ENCODE peak calls at places on chromosomes 16 and 17, in six cellular contexts. One of them, this sample, is unnamed.

GRCh38 chr17:46818929-46819859 is 702 bp upstream of the WNT3 start:
- DNase-seq in CD8-positive, alpha-beta T cell: no peak
- DNase-seq in adrenal gland: no peak
- DNase-seq in astrocyte: no peak
- DNase-seq in tibial artery: no peak
- DNase-seq in cardiac muscle cell: no peak
- DNase-seq in this sample: no peak

GRCh38 chr17:50056217-50056960 is 479 bp downstream of the ITGA3 start:
- DNase-seq in CD8-positive, alpha-beta T cell: peak; percentile 61
- DNase-seq in adrenal gland: peak; percentile 72
- DNase-seq in astrocyte: peak; percentile 60
- DNase-seq in tibial artery: peak; percentile 46
- DNase-seq in cardiac muscle cell: peak; percentile 86
- DNase-seq in this sample: peak; percentile 59

GRCh38 chr16:13414154-13414553 is 505.8 kb upstream of the ERCC4 start:
- DNase-seq in CD8-positive, alpha-beta T cell: no peak
- DNase-seq in adrenal gland: no peak
- DNase-seq in astrocyte: no peak
- DNase-seq in tibial artery: no peak
- DNase-seq in cardiac muscle cell: no peak
- DNase-seq in this sample: no peak

GRCh38 chr17:40901981-40902862 is 17.2 kb upstream of the KRT20 start:
- DNase-seq in CD8-positive, alpha-beta T cell: no peak
- DNase-seq in adrenal gland: no peak
- DNase-seq in astrocyte: no peak
- DNase-seq in tibial artery: no peak
- DNase-seq in cardiac muscle cell: no peak
- DNase-seq in this sample: no peak

GRCh38 chr17:49021768-49022103 is 24.6 kb downstream of the IGF2BP1 start:
- DNase-seq in CD8-positive, alpha-beta T cell: no peak
- DNase-seq in adrenal gland: no peak
- DNase-seq in astrocyte: no peak
- DNase-seq in tibial artery: no peak
- DNase-seq in cardiac muscle cell: no peak
- DNase-seq in this sample: no peak

GRCh38 chr16:68146583-68146982 is 61.4 kb downstream of the NFATC3 start:
- DNase-seq in CD8-positive, alpha-beta T cell: no peak
- DNase-seq in adrenal gland: no peak
- DNase-seq in astrocyte: peak; percentile 5
- DNase-seq in tibial artery: no peak
- DNase-seq in cardiac muscle cell: peak; percentile 59
- DNase-seq in this sample: no peak

GRCh38 chr16:3774156-3774767 is 56.9 kb upstream of the TRAP1 start:
- DNase-seq in CD8-positive, alpha-beta T cell: no peak
- DNase-seq in adrenal gland: no peak
- DNase-seq in astrocyte: peak; percentile 38
- DNase-seq in tibial artery: no peak
- DNase-seq in cardiac muscle cell: no peak
- DNase-seq in this sample: peak; percentile 52

GRCh38 chr16:4763791-4764190 is 3.2 kb downstream of the ZNF500 start:
- DNase-seq in CD8-positive, alpha-beta T cell: no peak
- DNase-seq in adrenal gland: no peak
- DNase-seq in astrocyte: no peak
- DNase-seq in tibial artery: no peak
- DNase-seq in cardiac muscle cell: no peak
- DNase-seq in this sample: no peak

GRCh38 chr16:51129105-51129504 is 22.0 kb downstream of the SALL1 start:
- DNase-seq in CD8-positive, alpha-beta T cell: no peak
- DNase-seq in adrenal gland: no peak
- DNase-seq in astrocyte: no peak
- DNase-seq in tibial artery: no peak
- DNase-seq in cardiac muscle cell: peak; percentile 31
- DNase-seq in this sample: no peak

GRCh38 chr16:53041196-53041977 is 11.3 kb downstream of the CHD9NB start:
- DNase-seq in CD8-positive, alpha-beta T cell: no peak
- DNase-seq in adrenal gland: no peak
- DNase-seq in astrocyte: no peak
- DNase-seq in tibial artery: peak; percentile 47
- DNase-seq in cardiac muscle cell: no peak
- DNase-seq in this sample: peak; percentile 86

GRCh38 chr16:73171901-73172619 is 124.1 kb upstream of the ZFHX3 start:
- DNase-seq in CD8-positive, alpha-beta T cell: no peak
- DNase-seq in adrenal gland: no peak
- DNase-seq in astrocyte: no peak
- DNase-seq in tibial artery: no peak
- DNase-seq in cardiac muscle cell: no peak
- DNase-seq in this sample: no peak

GRCh38 chr16:22027633-22028032 is 19.7 kb downstream of the MOSMO start:
- DNase-seq in CD8-positive, alpha-beta T cell: no peak
- DNase-seq in adrenal gland: no peak
- DNase-seq in astrocyte: no peak
- DNase-seq in tibial artery: no peak
- DNase-seq in cardiac muscle cell: no peak
- DNase-seq in this sample: no peak

GRCh38 chr17:3926860-3927627 is 10.8 kb upstream of the P2RX1 start:
- DNase-seq in CD8-positive, alpha-beta T cell: no peak
- DNase-seq in adrenal gland: no peak
- DNase-seq in astrocyte: no peak
- DNase-seq in tibial artery: no peak
- DNase-seq in cardiac muscle cell: peak; percentile 40
- DNase-seq in this sample: no peak

GRCh38 chr17:38798614-38799500 is 499 bp downstream of the PIP4K2B start:
- DNase-seq in CD8-positive, alpha-beta T cell: peak; percentile 52
- DNase-seq in adrenal gland: peak; percentile 58
- DNase-seq in astrocyte: peak; percentile 44
- DNase-seq in tibial artery: peak; percentile 44
- DNase-seq in cardiac muscle cell: no peak
- DNase-seq in this sample: peak; percentile 62

GRCh38 chr17:14207791-14208190 is 28.9 kb downstream of the CDRT15 start:
- DNase-seq in CD8-positive, alpha-beta T cell: no peak
- DNase-seq in adrenal gland: no peak
- DNase-seq in astrocyte: no peak
- DNase-seq in tibial artery: no peak
- DNase-seq in cardiac muscle cell: no peak
- DNase-seq in this sample: no peak

GRCh38 chr17:32388613-32389459 is 38.9 kb downstream of the ZNF207 start:
- DNase-seq in CD8-positive, alpha-beta T cell: no peak
- DNase-seq in adrenal gland: no peak
- DNase-seq in astrocyte: no peak
- DNase-seq in tibial artery: no peak
- DNase-seq in cardiac muscle cell: no peak
- DNase-seq in this sample: no peak

GRCh38 chr16:58716468-58716867 is 17.6 kb downstream of the GOT2 start:
- DNase-seq in CD8-positive, alpha-beta T cell: no peak
- DNase-seq in adrenal gland: no peak
- DNase-seq in astrocyte: no peak
- DNase-seq in tibial artery: no peak
- DNase-seq in cardiac muscle cell: no peak
- DNase-seq in this sample: no peak

GRCh38 chr17:79217473-79218135 is 143.0 kb downstream of the ENGASE start:
- DNase-seq in CD8-positive, alpha-beta T cell: no peak
- DNase-seq in adrenal gland: no peak
- DNase-seq in astrocyte: no peak
- DNase-seq in tibial artery: no peak
- DNase-seq in cardiac muscle cell: no peak
- DNase-seq in this sample: no peak

GRCh38 chr16:72247821-72248253 is 75.9 kb upstream of the PMFBP1 start:
- DNase-seq in CD8-positive, alpha-beta T cell: no peak
- DNase-seq in adrenal gland: no peak
- DNase-seq in astrocyte: peak; percentile 61
- DNase-seq in tibial artery: peak; percentile 27
- DNase-seq in cardiac muscle cell: no peak
- DNase-seq in this sample: no peak

GRCh38 chr17:44782349-44782850 is 23.6 kb downstream of the ADAM11 start:
- DNase-seq in CD8-positive, alpha-beta T cell: no peak
- DNase-seq in adrenal gland: no peak
- DNase-seq in astrocyte: no peak
- DNase-seq in tibial artery: no peak
- DNase-seq in cardiac muscle cell: no peak
- DNase-seq in this sample: no peak

GRCh38 chr16:66988197-66988788 is at the start of gene CES4A:
- DNase-seq in CD8-positive, alpha-beta T cell: no peak
- DNase-seq in adrenal gland: peak; percentile 44
- DNase-seq in astrocyte: peak; percentile 25
- DNase-seq in tibial artery: no peak
- DNase-seq in cardiac muscle cell: no peak
- DNase-seq in this sample: no peak

GRCh38 chr17:44754276-44754675 is 4.5 kb upstream of the ADAM11 start:
- DNase-seq in CD8-positive, alpha-beta T cell: no peak
- DNase-seq in adrenal gland: no peak
- DNase-seq in astrocyte: no peak
- DNase-seq in tibial artery: no peak
- DNase-seq in cardiac muscle cell: no peak
- DNase-seq in this sample: no peak

GRCh38 chr16:82715833-82716232 is 89.1 kb downstream of the CDH13 start:
- DNase-seq in CD8-positive, alpha-beta T cell: no peak
- DNase-seq in adrenal gland: no peak
- DNase-seq in astrocyte: no peak
- DNase-seq in tibial artery: no peak
- DNase-seq in cardiac muscle cell: peak; percentile 12
- DNase-seq in this sample: peak; percentile 59

GRCh38 chr17:68501074-68501473 is 11.2 kb upstream of the PRKAR1A start:
- DNase-seq in CD8-positive, alpha-beta T cell: no peak
- DNase-seq in adrenal gland: no peak
- DNase-seq in astrocyte: no peak
- DNase-seq in tibial artery: no peak
- DNase-seq in cardiac muscle cell: no peak
- DNase-seq in this sample: no peak
- TF ChIP-seq CTCF in CD8-positive, alpha-beta T cell: no peak
- TF ChIP-seq CTCF in adrenal gland: no peak
- TF ChIP-seq CTCF in astrocyte: no peak
- TF ChIP-seq CTCF in tibial artery: no peak
- TF ChIP-seq CTCF in cardiac muscle cell: no peak
- TF ChIP-seq CTCF in this sample: no peak

DNA sequence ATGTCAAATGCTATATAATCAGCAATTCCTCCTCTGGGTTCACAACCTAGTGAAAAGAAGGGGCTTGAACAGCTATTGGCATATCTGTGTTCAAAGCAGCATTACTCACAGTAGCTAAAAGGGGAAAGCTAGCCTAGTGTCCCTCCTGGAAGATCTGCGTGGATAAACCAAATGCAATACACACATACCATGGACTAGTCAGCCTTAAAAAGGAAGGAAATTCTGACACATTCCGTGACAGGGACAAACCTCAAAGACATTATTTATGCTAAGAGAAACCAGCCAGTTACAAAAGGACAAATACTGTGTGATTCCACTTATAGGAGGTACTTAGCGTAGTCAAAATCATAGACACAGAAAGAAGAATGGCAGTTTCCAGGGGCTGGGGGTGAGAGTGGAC is 90.1 kb downstream of the XYLT1 start:
- DNase-seq in CD8-positive, alpha-beta T cell: no peak
- DNase-seq in adrenal gland: no peak
- DNase-seq in astrocyte: peak; percentile 69
- DNase-seq in tibial artery: no peak
- DNase-seq in cardiac muscle cell: no peak
- DNase-seq in this sample: no peak
- H3K4me1 ChIP-seq in CD8-positive, alpha-beta T cell: peaks cover 25% of the 10 kb centered on the region
- H3K4me1 ChIP-seq in adrenal gland: peaks cover 11% of the 10 kb centered on the region
- H3K4me1 ChIP-seq in astrocyte: peaks cover 3% of the 10 kb centered on the region
- H3K4me1 ChIP-seq in tibial artery: peaks cover 49% of the 10 kb centered on the region
- H3K4me1 ChIP-seq in cardiac muscle cell: peaks cover 78% of the 10 kb centered on the region
- H3K4me1 ChIP-seq in this sample: peaks cover 29% of the 10 kb centered on the region

DNA sequence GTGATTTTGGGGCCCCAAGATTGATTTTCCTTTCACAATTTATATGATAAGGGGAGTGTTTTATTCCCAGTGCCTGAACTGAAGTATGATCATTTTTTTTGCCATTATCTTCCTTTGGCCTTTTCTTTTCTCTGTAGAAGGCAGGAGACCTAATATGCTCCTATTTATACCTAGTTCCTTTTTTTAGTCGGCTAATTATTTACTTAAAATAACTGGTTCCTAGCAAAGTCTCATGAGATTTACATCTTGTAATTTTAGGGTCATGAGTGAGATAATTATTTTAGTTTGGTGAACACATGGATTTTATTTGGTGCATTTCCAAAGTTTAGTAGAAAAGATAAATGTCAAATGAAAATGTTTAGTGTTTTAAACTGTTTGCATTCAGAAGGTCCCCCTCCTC is 24.8 kb downstream of the SEC14L1 start:
- DNase-seq in CD8-positive, alpha-beta T cell: no peak
- DNase-seq in adrenal gland: no peak
- DNase-seq in astrocyte: no peak
- DNase-seq in tibial artery: no peak
- DNase-seq in cardiac muscle cell: no peak
- DNase-seq in this sample: no peak
- H3K27me3 ChIP-seq in CD8-positive, alpha-beta T cell: no peaks in the 10 kb centered on the region
- H3K27me3 ChIP-seq in adrenal gland: no peaks in the 10 kb centered on the region
- H3K27me3 ChIP-seq in astrocyte: no peaks in the 10 kb centered on the region
- H3K27me3 ChIP-seq in tibial artery: no peaks in the 10 kb centered on the region
- H3K27me3 ChIP-seq in cardiac muscle cell: no peaks in the 10 kb centered on the region
- H3K27me3 ChIP-seq in this sample: no peaks in the 10 kb centered on the region

GRCh38 chr16:2749936-2750335 is 2.5 kb upstream of the SRRM2 start:
- DNase-seq in CD8-positive, alpha-beta T cell: no peak
- DNase-seq in adrenal gland: no peak
- DNase-seq in astrocyte: no peak
- DNase-seq in tibial artery: no peak
- DNase-seq in cardiac muscle cell: no peak
- DNase-seq in this sample: no peak

GRCh38 chr16:2751577-2752034 is 832 bp upstream of the SRRM2 start:
- DNase-seq in CD8-positive, alpha-beta T cell: no peak
- DNase-seq in adrenal gland: no peak
- DNase-seq in astrocyte: no peak
- DNase-seq in tibial artery: no peak
- DNase-seq in cardiac muscle cell: no peak
- DNase-seq in this sample: no peak

GRCh38 chr16:2753523-2754020 is 1.1 kb downstream of the SRRM2 start:
- DNase-seq in CD8-positive, alpha-beta T cell: no peak
- DNase-seq in adrenal gland: no peak
- DNase-seq in astrocyte: no peak
- DNase-seq in tibial artery: no peak
- DNase-seq in cardiac muscle cell: peak; percentile 51
- DNase-seq in this sample: no peak

GRCh38 chr16:2752850-2753522 is 548 bp downstream of the SRRM2 start:
- DNase-seq in CD8-positive, alpha-beta T cell: no peak
- DNase-seq in adrenal gland: peak; percentile 88
- DNase-seq in astrocyte: peak; percentile 45
- DNase-seq in tibial artery: peak; percentile 65
- DNase-seq in cardiac muscle cell: peak; percentile 92
- DNase-seq in this sample: peak; percentile 88

DNA sequence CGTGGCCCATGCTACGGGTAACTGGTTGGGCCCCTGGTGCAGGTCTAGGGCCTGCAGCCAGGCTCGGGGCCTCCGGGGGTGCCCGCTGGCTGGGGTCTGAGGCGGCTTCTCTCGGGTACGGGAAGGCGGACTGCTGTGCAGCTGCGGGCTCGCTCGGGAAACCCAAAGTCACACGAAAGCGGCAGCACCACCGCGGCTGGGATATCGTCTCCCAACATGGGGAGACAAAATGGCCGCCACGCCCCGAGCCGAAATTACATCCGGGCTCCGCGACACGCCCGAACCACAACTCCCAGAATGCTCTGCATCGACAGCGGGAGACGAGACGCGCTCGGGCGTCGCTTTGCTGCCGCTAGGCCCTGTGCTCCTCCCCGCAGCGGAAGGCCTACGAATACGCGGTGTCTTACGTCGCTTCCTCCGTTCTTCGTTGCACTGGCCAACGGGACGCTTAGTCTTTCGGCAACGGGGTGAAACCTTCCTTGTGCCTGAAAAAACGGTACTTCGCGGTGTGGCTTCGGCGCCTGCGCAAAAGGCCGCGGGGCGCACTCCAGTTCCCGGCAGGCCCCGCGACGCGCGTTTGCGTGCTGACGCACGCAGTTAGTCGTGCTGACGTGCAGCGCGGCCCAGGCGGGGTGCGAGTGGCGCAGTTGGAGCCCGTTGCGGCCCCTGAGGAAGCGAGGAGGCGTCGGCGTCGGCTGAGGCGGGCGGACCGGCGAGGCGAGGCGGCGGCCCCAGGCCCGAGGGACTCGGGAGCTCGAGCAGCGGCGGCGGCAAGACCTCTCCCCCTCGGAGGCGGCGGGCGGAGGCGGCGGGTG is at the start of gene SRRM2:
- DNase-seq in CD8-positive, alpha-beta T cell: peak; percentile 92
- DNase-seq in adrenal gland: peak; percentile 97
- DNase-seq in astrocyte: peak; percentile 92
- DNase-seq in tibial artery: peak; percentile 93
- DNase-seq in cardiac muscle cell: peak; percentile 97
- DNase-seq in this sample: peak; percentile 94
- TF ChIP-seq CTCF in CD8-positive, alpha-beta T cell: no peak
- TF ChIP-seq CTCF in adrenal gland: no peak
- TF ChIP-seq CTCF in astrocyte: no peak
- TF ChIP-seq CTCF in tibial artery: no peak
- TF ChIP-seq CTCF in cardiac muscle cell: no peak
- TF ChIP-seq CTCF in this sample: no peak

This sample was measured in heart right ventricle.